ENCODE peak calls at places on chromosome X, in six cellular contexts. V is Caco-2, X is fibroblast of pulmonary artery, P is H1, D is AG09309, I is lower leg skin. B is an unnamed sample.

GRCh38 chrX:151505796-151506195 is 57.7 kb upstream of the PASD1 start:
- DNase-seq in V (peak), X (no peak), P (peak), D (no peak), I (no peak), B (no peak)

GRCh38 chrX:118615141-118615540 is 112.3 kb upstream of the IL13RA1 start:
- DNase-seq in V (no peak), X (no peak), P (no peak), D (no peak), I (no peak), B (no peak)

GRCh38 chrX:37476571-37477188 is 94.8 kb upstream of the LANCL3 start:
- DNase-seq in V (no peak), X (no peak), P (no peak), D (no peak), I (no peak), B (no peak)

GRCh38 chrX:119399772-119400101 is 601 bp downstream of the SLC25A43 start:
- DNase-seq in V (no peak), X (peak), P (peak), D (no peak), I (no peak), B (no peak)

GRCh38 chrX:106437407-106437806 is 174.4 kb upstream of the RADX start:
- DNase-seq in V (no peak), X (peak), P (no peak), D (no peak), I (no peak), B (no peak)

GRCh38 chrX:37679888-37680287 is 5.7 kb upstream of the XK start:
- DNase-seq in V (no peak), X (no peak), P (no peak), D (no peak), I (no peak), B (no peak)

GRCh38 chrX:148755111-148755510 is 254.7 kb downstream of the AFF2 start:
- DNase-seq in V (no peak), X (no peak), P (no peak), D (no peak), I (no peak), B (no peak)

GRCh38 chrX:126985960-126986359 is 166.4 kb downstream of the PRR32 start:
- DNase-seq in V (no peak), X (no peak), P (no peak), D (no peak), I (peak), B (no peak)

GRCh38 chrX:39491548-39492297 is 606.0 kb downstream of the BCOR start:
- DNase-seq in V (no peak), X (no peak), P (no peak), D (no peak), I (no peak), B (no peak)

GRCh38 chrX:49053223-49054072 is 5.4 kb upstream of the CCDC120 start:
- DNase-seq in V (peak), X (peak), P (peak), D (no peak), I (no peak), B (no peak)

GRCh38 chrX:129572422-129572821 is 32.4 kb downstream of the OCRL start:
- DNase-seq in V (no peak), X (no peak), P (no peak), D (no peak), I (no peak), B (no peak)

GRCh38 chrX:112687189-112687691 is 7.5 kb upstream of the LHFPL1 start:
- DNase-seq in V (no peak), X (peak), P (no peak), D (no peak), I (no peak), B (no peak)

GRCh38 chrX:71082778-71083177 is 12.9 kb upstream of the FOXO4 start:
- DNase-seq in V (no peak), X (no peak), P (no peak), D (no peak), I (no peak), B (no peak)

GRCh38 chrX:2875798-2876399 is 47.2 kb downstream of the GYG2 start:
- DNase-seq in V (no peak), X (peak), P (no peak), D (no peak), I (no peak), B (no peak)

GRCh38 chrX:149717803-149718202 is 5.9 kb downstream of the MAGEA11 start:
- DNase-seq in V (no peak), X (no peak), P (no peak), D (no peak), I (no peak), B (no peak)

GRCh38 chrX:103520391-103520790 is 1.1 kb upstream of the RAB40A start:
- DNase-seq in V (no peak), X (peak), P (no peak), D (no peak), I (no peak), B (no peak)

GRCh38 chrX:24219320-24219719 is 69.8 kb downstream of the ZFX start:
- DNase-seq in V (no peak), X (no peak), P (no peak), D (no peak), I (no peak), B (no peak)

GRCh38 chrX:155235891-155236290 is 19.6 kb downstream of the VBP1 start:
- DNase-seq in V (no peak), X (no peak), P (no peak), D (no peak), I (no peak), B (no peak)

GRCh38 chrX:45622042-45622423 is 421.4 kb upstream of the DIPK2B start:
- DNase-seq in V (no peak), X (no peak), P (no peak), D (no peak), I (no peak), B (no peak)

GRCh38 chrX:26889574-26889973 is 573.6 kb downstream of the PPP4R3C start:
- DNase-seq in V (no peak), X (no peak), P (no peak), D (no peak), I (no peak), B (no peak)

GRCh38 chrX:53089224-53089842 is 4.6 kb upstream of the KANTR start:
- DNase-seq in V (no peak), X (peak), P (no peak), D (peak), I (no peak), B (no peak)

GRCh38 chrX:81202413-81202794 is 502 bp downstream of the SH3BGRL start:
- DNase-seq in V (no peak), X (peak), P (no peak), D (no peak), I (no peak), B (no peak)

GRCh38 chrX:150508461-150509367 is 59.7 kb upstream of the MTM1 start:
- DNase-seq in V (no peak), X (peak), P (no peak), D (no peak), I (peak), B (no peak)

GRCh38 chrX:15151267-15152196 is 118.4 kb downstream of the ASB9 start:
- DNase-seq in V (no peak), X (no peak), P (no peak), D (no peak), I (no peak), B (no peak)

GRCh38 chrX:16061296-16061695 is 62.1 kb upstream of the GRPR start:
- DNase-seq in V (no peak), X (no peak), P (no peak), D (no peak), I (no peak), B (no peak)

GRCh38 chrX:53262918-53263394 is 18.4 kb downstream of the IQSEC2 start:
- DNase-seq in V (no peak), X (peak), P (no peak), D (no peak), I (no peak), B (no peak)

GRCh38 chrX:80751456-80751855 is 58.2 kb downstream of the BRWD3 start:
- DNase-seq in V (no peak), X (no peak), P (no peak), D (no peak), I (no peak), B (no peak)

GRCh38 chrX:118726887-118727685 is at the start of gene IL13RA1:
- DNase-seq in V (peak), X (peak), P (peak), D (no peak), I (peak), B (no peak)

GRCh38 chrX:115268421-115268820 is 21.1 kb upstream of the LUZP4 start:
- DNase-seq in V (no peak), X (no peak), P (no peak), D (no peak), I (no peak), B (no peak)

GRCh38 chrX:110759785-110760184 is 35.8 kb downstream of the CHRDL1 start:
- DNase-seq in V (no peak), X (no peak), P (no peak), D (peak), I (no peak), B (peak)
- H3K4me3 ChIP-seq in V (no peak), X (no peak), P (no peak), D (no peak), I (no peak), B (no peak)

GRCh38 chrX:134025986-134026731 is 40.8 kb upstream of the GPC3 start:
- DNase-seq in V (no peak), X (no peak), P (peak), D (no peak), I (no peak), B (no peak)
- TF ChIP-seq CTCF in V (peak), X (no peak), P (peak), D (no peak), I (no peak), B (no peak)

GRCh38 chrX:41589634-41590270 is 99.0 kb upstream of the GPR34 start:
- DNase-seq in V (no peak), X (peak), P (no peak), D (no peak), I (no peak), B (peak)
- H3K4me3 ChIP-seq in V (no peak), X (no peak), P (no peak), D (no peak), I (no peak), B (no peak)

GRCh38 chrX:116462843-116463242 is at the start of gene CT83:
- DNase-seq in V (no peak), X (no peak), P (no peak), D (no peak), I (no peak), B (no peak)
- TF ChIP-seq CTCF in V (no peak), X (no peak), P (no peak), D (no peak), I (no peak), B (no peak)

DNA sequence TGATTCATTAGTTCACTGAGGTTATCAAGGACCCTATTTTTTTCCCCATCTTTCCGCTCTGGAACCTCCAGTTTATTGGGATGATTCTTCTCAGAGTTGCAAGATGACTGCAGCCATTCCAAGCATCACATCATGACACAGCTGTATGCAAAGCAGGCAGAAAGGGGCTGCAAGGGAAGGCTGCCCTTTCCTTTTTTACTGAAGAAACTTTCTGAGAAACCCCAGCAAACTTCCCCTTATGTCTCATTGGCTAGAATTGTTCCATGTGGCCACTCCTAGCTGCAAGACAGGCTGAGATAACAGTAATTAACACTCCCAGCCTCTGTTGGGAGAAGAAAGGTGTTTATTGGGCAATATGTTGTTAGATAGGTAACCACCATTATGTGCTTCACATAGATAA is 102.6 kb downstream of the SATL1 start:
- DNase-seq in V (no peak), X (no peak), P (no peak), D (no peak), I (no peak), B (no peak)
- H3K4me3 ChIP-seq in V (no peak), X (no peak), P (no peak), D (no peak), I (no peak), B (no peak)

GRCh38 chrX:120452131-120452530 is 17.0 kb downstream of the LAMP2 start:
- DNase-seq in V (no peak), X (peak), P (peak), D (no peak), I (no peak), B (no peak)
- TF ChIP-seq CTCF in V (peak), X (peak), P (peak), D (peak), I (no peak), B (peak)

GRCh38 chrX:153828723-153829548 is 1.4 kb downstream of the PDZD4 start:
- DNase-seq in V (no peak), X (no peak), P (peak), D (no peak), I (no peak), B (no peak)
- H3K4me3 ChIP-seq in V (no peak), X (no peak), P (peak), D (no peak), I (no peak), B (peak)

DNA sequence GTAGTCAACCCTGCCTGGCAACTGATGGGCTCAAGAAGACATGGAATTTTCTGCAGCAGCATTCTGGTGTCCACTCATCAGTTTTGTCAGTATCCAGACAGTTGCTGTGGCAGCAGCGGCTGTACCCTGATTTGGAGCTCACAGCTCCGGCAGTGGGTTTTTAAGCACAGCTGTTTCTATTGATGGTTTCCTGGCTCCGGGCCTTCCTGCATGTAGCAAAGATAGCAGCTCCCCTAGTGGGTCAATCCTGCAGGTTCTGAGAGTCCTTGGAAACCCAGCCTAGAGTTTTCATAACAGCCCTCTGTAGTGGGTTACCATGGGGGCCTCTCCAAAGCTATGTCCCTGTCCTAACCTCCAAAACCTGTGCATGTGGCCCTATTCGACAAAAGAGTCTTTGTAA is 84.0 kb upstream of the ATP6AP2 start:
- DNase-seq in V (no peak), X (peak), P (no peak), D (peak), I (no peak), B (no peak)
- TF ChIP-seq CTCF in V (no peak), X (peak), P (peak), D (peak), I (no peak), B (peak)

B was measured in BJ.